ENCODE peak calls at places on chromosome 6, in six cellular contexts. M is heart right ventricle, R is fibroblast of the aortic adventitia, K is cardiac fibroblast, C is cardiac muscle cell, U is AG09309. D is an unnamed sample.

GRCh38 chr6:35078896-35079295 is 62.2 kb downstream of the TCP11 start:
- DNase-seq in M (no peak), R (no peak), K (no peak), C (no peak), U (no peak), D (no peak)

GRCh38 chr6:22471746-22472145 is 97.6 kb upstream of the HDGFL1 start:
- DNase-seq in M (no peak), R (no peak), K (no peak), C (no peak), U (no peak), D (no peak)

GRCh38 chr6:10721850-10722569 is 860 bp upstream of the TMEM14C start:
- DNase-seq in M (no peak), R (no peak), K (no peak), C (no peak), U (no peak), D (no peak)

GRCh38 chr6:287500-287883 is 4.8 kb upstream of the DUSP22 start:
- DNase-seq in M (no peak), R (peak; percentile 81), K (no peak), C (no peak), U (no peak), D (no peak)

GRCh38 chr6:125679651-125680050 is 69.8 kb upstream of the HEY2 start:
- DNase-seq in M (no peak), R (no peak), K (no peak), C (no peak), U (no peak), D (no peak)

GRCh38 chr6:165092881-165093595 is 216.4 kb downstream of the C6orf118 start:
- DNase-seq in M (no peak), R (no peak), K (no peak), C (no peak), U (peak; percentile 73), D (no peak)

GRCh38 chr6:45493761-45494160 is 116.0 kb upstream of the SUPT3H start:
- DNase-seq in M (no peak), R (no peak), K (no peak), C (no peak), U (no peak), D (no peak)

GRCh38 chr6:112881027-112881426 is 533.9 kb downstream of the RFPL4B start:
- DNase-seq in M (no peak), R (peak; percentile 47), K (peak; percentile 33), C (peak; percentile 50), U (peak; percentile 59), D (peak; percentile 34)

GRCh38 chr6:105839266-105839665 is 246.9 kb upstream of the PRDM1 start:
- DNase-seq in M (no peak), R (no peak), K (no peak), C (no peak), U (peak; percentile 11), D (no peak)

GRCh38 chr6:63999613-64000012 is 364.0 kb downstream of the PHF3 start:
- DNase-seq in M (no peak), R (no peak), K (no peak), C (no peak), U (no peak), D (no peak)

GRCh38 chr6:154319231-154319858 is 37.3 kb downstream of the IPCEF1 start:
- DNase-seq in M (no peak), R (peak; percentile 72), K (peak; percentile 58), C (peak; percentile 35), U (peak; percentile 76), D (peak; percentile 72)

GRCh38 chr6:36904851-36905393 is 19.2 kb downstream of the C6orf89 start:
- DNase-seq in M (no peak), R (no peak), K (no peak), C (no peak), U (no peak), D (no peak)

GRCh38 chr6:53717571-53717970 is 52.0 kb upstream of the KLHL31 start:
- DNase-seq in M (no peak), R (no peak), K (no peak), C (no peak), U (no peak), D (no peak)

GRCh38 chr6:161130606-161131005 is 139.0 kb downstream of the MAP3K4 start:
- DNase-seq in M (no peak), R (no peak), K (no peak), C (no peak), U (no peak), D (no peak)

GRCh38 chr6:145544514-145544913 is 190.8 kb downstream of the EPM2A start:
- DNase-seq in M (no peak), R (no peak), K (no peak), C (no peak), U (no peak), D (no peak)

GRCh38 chr6:157669747-157670216 is 153.3 kb upstream of the SNX9 start:
- DNase-seq in M (peak; percentile 78), R (peak; percentile 89), K (peak; percentile 92), C (peak; percentile 88), U (peak; percentile 66), D (peak; percentile 60)

GRCh38 chr6:105759946-105760345 is 326.2 kb upstream of the PRDM1 start:
- DNase-seq in M (no peak), R (peak; percentile 74), K (peak; percentile 8), C (no peak), U (no peak), D (peak; percentile 22)

GRCh38 chr6:135577059-135577538 is 79.6 kb upstream of the AHI1 start:
- DNase-seq in M (no peak), R (no peak), K (no peak), C (no peak), U (no peak), D (no peak)

GRCh38 chr6:89468998-89469397 is 36.0 kb downstream of the ANKRD6 start:
- DNase-seq in M (no peak), R (no peak), K (no peak), C (no peak), U (no peak), D (no peak)

GRCh38 chr6:129695373-129696027 is 14.5 kb downstream of the ARHGAP18 start:
- DNase-seq in M (no peak), R (no peak), K (no peak), C (no peak), U (no peak), D (no peak)

GRCh38 chr6:90197854-90198496 is 98.7 kb downstream of the BACH2 start:
- DNase-seq in M (no peak), R (peak; percentile 80), K (peak; percentile 24), C (peak; percentile 48), U (peak; percentile 58), D (no peak)

DNA sequence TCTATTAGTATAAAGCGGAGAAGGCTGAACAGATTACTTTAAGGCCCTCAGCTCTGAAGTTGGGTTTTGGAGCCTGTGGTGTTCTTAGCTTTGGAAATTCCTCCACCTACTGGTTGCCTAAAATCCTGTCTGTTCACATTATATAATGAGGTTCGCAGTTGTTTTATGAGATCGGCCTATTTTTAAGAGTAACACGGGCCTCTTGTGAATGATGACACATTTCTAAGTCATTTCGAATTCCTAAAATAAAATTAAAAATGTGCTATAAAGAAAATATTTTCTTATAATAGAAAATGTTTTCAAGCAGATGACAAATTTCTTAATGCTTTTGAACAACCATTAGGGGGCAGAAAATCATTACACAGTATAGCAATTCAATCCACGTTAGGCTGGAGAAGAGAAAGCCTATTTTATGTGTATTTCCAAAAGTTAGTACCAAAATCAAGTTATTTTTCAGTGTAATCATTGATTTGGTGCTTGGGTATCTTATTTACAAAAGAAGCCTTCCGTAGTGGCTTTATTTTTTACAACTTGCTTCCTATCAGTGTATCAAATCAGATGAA is 15.8 kb upstream of the FAM8A1 start:
- DNase-seq in M (peak; percentile 53), R (peak; percentile 88), K (peak; percentile 88), C (peak; percentile 87), U (peak; percentile 76), D (peak; percentile 70)
- H3K4me3 ChIP-seq in M (peak overlapping the region; percentile 20), R (no peak overlapping the region), K (no peak overlapping the region), C (no peak overlapping the region), U (no peak overlapping the region), D (no peak overlapping the region)

GRCh38 chr6:20640181-20640580 is 105.9 kb downstream of the CDKAL1 start:
- DNase-seq in M (no peak), R (no peak), K (no peak), C (no peak), U (no peak), D (no peak)

GRCh38 chr6:20647585-20647984 is 113.3 kb downstream of the CDKAL1 start:
- DNase-seq in M (no peak), R (no peak), K (no peak), C (no peak), U (no peak), D (no peak)

GRCh38 chr6:20639161-20639560 is 104.9 kb downstream of the CDKAL1 start:
- DNase-seq in M (no peak), R (no peak), K (no peak), C (no peak), U (no peak), D (no peak)

GRCh38 chr6:20644667-20645370 is 110.6 kb downstream of the CDKAL1 start:
- DNase-seq in M (no peak), R (no peak), K (peak; percentile 37), C (peak; percentile 27), U (no peak), D (no peak)

GRCh38 chr6:20642441-20642840 is 108.2 kb downstream of the CDKAL1 start:
- DNase-seq in M (no peak), R (no peak), K (no peak), C (no peak), U (no peak), D (no peak)
- TF ChIP-seq CTCF in M (no peak), R (no peak), K (no peak), C (no peak), U (no peak), D (no peak)

DNA sequence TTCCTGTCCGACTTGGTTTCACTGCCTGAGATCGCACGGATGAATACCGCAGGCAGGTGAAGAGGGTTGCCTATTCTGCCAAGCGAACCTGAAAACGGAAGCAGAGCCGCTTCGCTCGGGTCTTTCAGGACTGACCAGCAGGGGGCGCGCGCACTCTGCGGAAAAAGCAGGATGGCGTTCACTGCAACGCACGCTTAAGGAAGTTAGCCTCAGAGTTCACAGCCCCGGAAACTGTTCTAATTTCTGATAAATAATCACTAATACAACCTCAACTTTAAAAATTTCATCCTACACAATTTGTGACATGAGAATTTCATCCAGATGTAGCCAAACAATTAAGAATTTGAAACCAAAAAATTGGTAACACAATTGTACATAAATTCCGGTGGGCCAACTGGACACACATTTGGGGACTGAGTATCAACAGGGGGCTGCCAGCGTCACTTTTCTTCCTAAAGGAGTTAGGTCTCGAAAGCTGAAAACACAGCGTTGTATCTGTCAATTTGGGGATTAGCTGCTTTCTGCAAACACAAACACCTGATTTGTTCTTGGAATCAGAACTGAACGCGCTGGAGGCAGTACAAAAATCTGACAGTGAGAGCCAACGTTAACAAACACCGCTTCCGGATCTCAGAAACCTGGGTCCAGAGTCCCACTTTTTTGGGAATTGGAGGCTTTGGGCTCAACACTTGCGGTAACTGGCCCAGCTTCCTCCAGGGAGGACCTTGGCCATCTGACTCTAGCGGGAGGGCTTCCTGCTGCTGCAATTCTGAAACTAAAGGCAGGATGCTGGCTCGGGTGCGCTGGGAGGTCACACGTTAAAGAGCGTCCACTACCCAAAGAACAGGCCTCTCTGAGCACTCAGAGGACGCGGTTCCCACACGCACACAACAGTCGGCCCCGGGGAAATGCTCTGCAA is 8.8 kb downstream of the PXDC1 start:
- DNase-seq in M (peak; percentile 86), R (peak; percentile 83), K (peak; percentile 85), C (peak; percentile 82), U (no peak), D (peak; percentile 41)
- H3K4me3 ChIP-seq in M (peak overlapping the region; percentile 24), R (peak overlapping the region; percentile 41), K (peak overlapping the region; percentile 15), C (no peak overlapping the region), U (no peak overlapping the region), D (no peak overlapping the region)

DNA sequence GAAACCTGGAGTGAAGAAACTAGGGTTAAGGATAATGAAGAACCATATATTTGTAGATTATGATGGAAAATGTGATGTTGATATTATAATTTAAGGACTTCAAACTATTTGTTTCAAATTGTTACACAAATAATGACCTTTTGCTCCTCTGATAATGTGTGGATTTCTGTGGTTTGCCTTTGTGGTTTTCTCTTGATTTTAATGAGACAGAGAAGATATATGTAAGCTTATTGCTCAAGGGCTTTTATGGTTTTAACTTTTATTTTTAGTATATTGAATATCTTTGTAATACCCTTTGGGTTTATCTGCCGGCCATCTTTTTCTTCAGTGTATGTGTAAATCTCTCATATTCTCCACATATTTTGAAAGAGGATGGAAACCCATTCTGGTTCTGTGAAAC is 362.3 kb downstream of the RIMS1 start:
- DNase-seq in M (no peak), R (no peak), K (no peak), C (peak; percentile 2), U (no peak), D (no peak)
- TF ChIP-seq CTCF in M (no peak), R (no peak), K (no peak), C (no peak), U (no peak), D (no peak)

D was measured in astrocyte of the cerebellum.